ENCODE peak calls at places on chromosome 7, in nine cellular contexts. Z is kidney tubule cell, S is AG09309, U is RWPE1, J is mammary epithelial cell, T is RCC 7860, W is H9, Q is fibroblast of pulmonary artery, G is PC-3. H is an unnamed sample.

GRCh38 chr7:141785711-141786552 is 4.1 kb upstream of the TAS2R5 start:
- DNase-seq in J (peak), W (no peak), U (peak), Q (peak), T (peak), S (peak), Z (peak), G (peak), H (peak)

GRCh38 chr7:1419310-1419634 is 40.0 kb downstream of the MICALL2 start:
- DNase-seq in S (no peak), T (no peak), Q (no peak), W (no peak), J (no peak), U (no peak), Z (no peak), G (no peak), H (no peak)

GRCh38 chr7:140940866-140941265 is 16.1 kb upstream of the BRAF start:
- DNase-seq in J (no peak), G (no peak), T (no peak), S (no peak), Z (peak), U (no peak), Q (no peak), W (no peak), H (no peak)

GRCh38 chr7:143205560-143206293 is 16.1 kb upstream of the TAS2R40 start:
- DNase-seq in W (no peak), T (no peak), G (no peak), J (no peak), U (no peak), Z (no peak), Q (peak), S (no peak), H (peak)

GRCh38 chr7:159062596-159062995 is 82.1 kb downstream of the VIPR2 start:
- DNase-seq in S (no peak), U (no peak), J (no peak), Z (no peak), Q (no peak), G (no peak), W (no peak), T (no peak), H (no peak)

GRCh38 chr7:106155027-106155426 is 42.9 kb upstream of the SYPL1 start:
- DNase-seq in T (no peak), W (no peak), Q (no peak), U (no peak), Z (no peak), S (no peak), J (no peak), G (no peak), H (no peak)

GRCh38 chr7:17300012-17300411 is 1.6 kb downstream of the AHR start:
- DNase-seq in T (no peak), Z (no peak), U (no peak), S (no peak), Q (no peak), G (no peak), W (no peak), J (peak), H (no peak)

GRCh38 chr7:157555308-157555707 is 218.5 kb downstream of the DNAJB6 start:
- DNase-seq in Z (no peak), J (no peak), U (no peak), W (no peak), G (peak), Q (peak), S (no peak), T (peak), H (no peak)

GRCh38 chr7:124072603-124073324 is 39.9 kb upstream of the TMEM229A start:
- DNase-seq in S (no peak), Z (no peak), G (peak), W (no peak), U (peak), Q (peak), T (peak), J (peak), H (no peak)

GRCh38 chr7:28602282-28602681 is 190.0 kb downstream of the CREB5 start:
- DNase-seq in T (no peak), J (no peak), S (no peak), G (no peak), W (no peak), U (no peak), Z (no peak), Q (no peak), H (no peak)

GRCh38 chr7:134777908-134778580 is 1.4 kb upstream of the CALD1 start:
- DNase-seq in G (no peak), Z (no peak), W (no peak), S (no peak), Q (peak), U (no peak), T (no peak), J (peak), H (no peak)

GRCh38 chr7:45457591-45457990 is 116.6 kb upstream of the ADCY1 start:
- DNase-seq in S (no peak), Q (no peak), J (no peak), U (no peak), T (no peak), G (no peak), W (no peak), Z (no peak), H (no peak)

GRCh38 chr7:2478387-2478760 is 2.2 kb upstream of the GRIFIN start:
- DNase-seq in G (peak), S (no peak), T (peak), W (peak), Q (no peak), U (no peak), Z (peak), J (no peak), H (no peak)

GRCh38 chr7:90999989-91000979 is 263.9 kb upstream of the FZD1 start:
- DNase-seq in Q (peak), J (peak), G (peak), W (no peak), Z (peak), S (no peak), U (no peak), T (no peak), H (no peak)

GRCh38 chr7:128710391-128710930 is 28.7 kb upstream of the CALU start:
- DNase-seq in W (no peak), T (no peak), Q (peak), U (no peak), G (no peak), J (peak), S (no peak), Z (no peak), H (no peak)

GRCh38 chr7:157397751-157398691 is 61.2 kb downstream of the DNAJB6 start:
- DNase-seq in Z (peak), S (peak), U (peak), J (peak), T (peak), Q (peak), G (peak), W (peak), H (no peak)

GRCh38 chr7:52540041-52540440 is 495.4 kb upstream of the POM121L12 start:
- DNase-seq in S (no peak), G (peak), W (no peak), Q (no peak), Z (peak), J (peak), U (peak), T (peak), H (no peak)

GRCh38 chr7:27764109-27764508 is 24.1 kb downstream of the TAX1BP1 start:
- DNase-seq in S (no peak), G (no peak), Z (no peak), U (no peak), T (no peak), Q (peak), W (no peak), J (no peak), H (no peak)

GRCh38 chr7:1671876-1672451 is 1.9 kb downstream of the ELFN1 start:
- DNase-seq in S (no peak), U (no peak), J (no peak), G (no peak), T (no peak), Z (no peak), Q (no peak), W (peak), H (no peak)

GRCh38 chr7:122689346-122690109 is 9.4 kb downstream of the RNF133 start:
- DNase-seq in Z (no peak), S (no peak), T (no peak), Q (no peak), J (no peak), W (no peak), U (no peak), G (no peak), H (no peak)

GRCh38 chr7:133081119-133081604 is 728 bp downstream of the CHCHD3 start:
- DNase-seq in S (no peak), G (peak), W (no peak), J (peak), T (peak), Q (peak), Z (peak), U (peak), H (no peak)

GRCh38 chr7:28618383-28618782 is 206.1 kb downstream of the CREB5 start:
- DNase-seq in G (no peak), Q (no peak), J (no peak), T (no peak), U (no peak), W (no peak), S (no peak), Z (no peak), H (no peak)

GRCh38 chr7:148527717-148528168 is 62.8 kb upstream of the C7orf33 start:
- DNase-seq in T (peak), Q (peak), W (peak), J (peak), G (peak), Z (peak), U (peak), S (peak), H (peak)

GRCh38 chr7:131346885-131347592 is 19.4 kb downstream of the MKLN1 start:
- DNase-seq in U (no peak), G (peak), W (peak), T (no peak), J (peak), S (no peak), Z (peak), Q (no peak), H (no peak)

GRCh38 chr7:39525926-39526325 is 40.3 kb upstream of the YAE1 start:
- DNase-seq in S (no peak), U (no peak), T (no peak), Q (no peak), J (no peak), Z (no peak), W (no peak), G (no peak), H (no peak)

GRCh38 chr7:42151309-42151708 is 85.7 kb downstream of the GLI3 start:
- DNase-seq in U (no peak), Z (no peak), J (no peak), G (no peak), T (no peak), Q (peak), W (no peak), S (no peak), H (no peak)

H was measured in central memory CD4-positive, alpha-beta T cell.